ENCODE peak calls at places on chromosomes 2 and 18, in six cellular contexts. B is B cell, V is stomach, H is fibroblast of the aortic adventitia, U is coronary artery, Y is bronchial epithelial cell. D is an unnamed sample.

GRCh38 chr18:49524951-49525350 is 36.9 kb upstream of the LIPG start:
- DNase-seq in B (no peak), U (no peak), Y (no peak), H (no peak), V (no peak), D (no peak)

GRCh38 chr18:39701839-39702238 is 2136.2 kb upstream of the CELF4 start:
- DNase-seq in H (no peak), V (no peak), B (no peak), U (no peak), Y (peak), D (no peak)

GRCh38 chr2:149205143-149205542 is 125.2 kb upstream of the LYPD6 start:
- DNase-seq in Y (no peak), B (no peak), H (no peak), V (no peak), U (no peak), D (no peak)

GRCh38 chr2:110948027-110948687 is 172.6 kb upstream of the BCL2L11 start:
- DNase-seq in U (no peak), Y (no peak), H (peak), B (no peak), V (no peak), D (peak)

GRCh38 chr2:189347540-189347939 is 93.7 kb upstream of the WDR75 start:
- DNase-seq in Y (peak), V (no peak), U (no peak), H (peak), B (no peak), D (peak)

GRCh38 chr18:23324056-23324811 is 128.9 kb upstream of the RIOK3 start:
- DNase-seq in B (no peak), V (no peak), U (no peak), Y (no peak), H (no peak), D (no peak)

GRCh38 chr2:120251077-120251476 is 1.6 kb upstream of the RALB start:
- DNase-seq in V (no peak), Y (no peak), H (no peak), U (no peak), B (no peak), D (no peak)

GRCh38 chr2:13543550-13543949 is 826.8 kb downstream of the TRIB2 start:
- DNase-seq in V (no peak), B (no peak), H (no peak), Y (no peak), U (no peak), D (no peak)

GRCh38 chr2:95158891-95159619 is 593 bp downstream of the ZNF514 start:
- DNase-seq in V (peak), U (peak), B (peak), Y (no peak), H (peak), D (no peak)

GRCh38 chr18:12254137-12254819 is at the start of gene CIDEA:
- DNase-seq in V (no peak), U (no peak), Y (no peak), B (no peak), H (no peak), D (no peak)

GRCh38 chr2:199160677-199161465 is 296.9 kb downstream of the SATB2 start:
- DNase-seq in V (no peak), U (no peak), H (peak), B (no peak), Y (peak), D (no peak)

GRCh38 chr2:105627530-105627929 is 117.2 kb upstream of the NCK2 start:
- DNase-seq in Y (no peak), B (no peak), U (no peak), V (no peak), H (no peak), D (no peak)

GRCh38 chr2:30022444-30023071 is 101.2 kb upstream of the ALK start:
- DNase-seq in V (no peak), H (no peak), B (no peak), Y (no peak), U (no peak), D (no peak)

GRCh38 chr2:224195954-224196571 is 157.0 kb upstream of the SERPINE2 start:
- DNase-seq in H (peak), U (no peak), Y (no peak), B (no peak), V (no peak), D (no peak)

GRCh38 chr2:200136655-200137054 is 169.8 kb upstream of the SPATS2L start:
- DNase-seq in Y (no peak), H (no peak), U (no peak), B (no peak), V (no peak), D (no peak)

GRCh38 chr2:63023444-63023843 is 27.2 kb upstream of the OTX1 start:
- DNase-seq in V (no peak), Y (peak), H (peak), B (no peak), U (no peak), D (no peak)

GRCh38 chr18:51621103-51621969 is 423.9 kb upstream of the MEX3C start:
- DNase-seq in U (no peak), V (peak), H (peak), Y (peak), B (no peak), D (peak)

GRCh38 chr2:154452906-154453493 is 245.5 kb upstream of the KCNJ3 start:
- DNase-seq in V (no peak), H (peak), Y (peak), U (no peak), B (no peak), D (peak)

GRCh38 chr2:198975779-198976178 is 482.0 kb downstream of the SATB2 start:
- DNase-seq in U (no peak), Y (no peak), B (no peak), H (no peak), V (no peak), D (no peak)

GRCh38 chr2:88198308-88198707 is 28.2 kb downstream of the THNSL2 start:
- DNase-seq in V (no peak), H (no peak), Y (no peak), B (no peak), U (no peak), D (no peak)

GRCh38 chr2:105895995-105896764 is 151.5 kb downstream of the NCK2 start:
- DNase-seq in U (peak), Y (no peak), B (no peak), V (no peak), H (no peak), D (no peak)

GRCh38 chr2:235506291-235506996 is 12.6 kb downstream of the AGAP1 start:
- DNase-seq in Y (no peak), U (no peak), B (no peak), V (no peak), H (peak), D (no peak)

GRCh38 chr2:232876978-232877441 is 6.9 kb downstream of the SNORC start:
- DNase-seq in B (no peak), Y (no peak), U (no peak), H (no peak), V (no peak), D (no peak)

GRCh38 chr18:46591821-46592391 is 65.1 kb downstream of the LOXHD1 start:
- DNase-seq in H (no peak), V (no peak), Y (no peak), B (no peak), U (no peak), D (no peak)

GRCh38 chr18:44638811-44639210 is 41.9 kb upstream of the SETBP1 start:
- DNase-seq in Y (peak), H (no peak), V (no peak), U (no peak), B (no peak), D (no peak)

GRCh38 chr2:20050104-20050711 is 1.2 kb downstream of the LAPTM4A start:
- DNase-seq in U (no peak), V (no peak), H (peak), B (peak), Y (peak), D (no peak)

GRCh38 chr2:224412064-224412921 is 10.4 kb upstream of the FAM124B start:
- DNase-seq in B (no peak), Y (peak), V (no peak), U (no peak), H (peak), D (no peak)

GRCh38 chr2:165794520-165794882 is 454 bp upstream of the GALNT3 start:
- DNase-seq in Y (peak), B (peak), U (no peak), H (peak), V (peak), D (no peak)

GRCh38 chr2:71592181-71592711 is 138.9 kb downstream of the DYSF start:
- DNase-seq in U (no peak), V (no peak), H (no peak), B (no peak), Y (no peak), D (no peak)

GRCh38 chr2:232336241-232336736 is 42.3 kb upstream of the ALPP start:
- DNase-seq in Y (no peak), B (no peak), U (no peak), H (no peak), V (peak), D (no peak)

DNA sequence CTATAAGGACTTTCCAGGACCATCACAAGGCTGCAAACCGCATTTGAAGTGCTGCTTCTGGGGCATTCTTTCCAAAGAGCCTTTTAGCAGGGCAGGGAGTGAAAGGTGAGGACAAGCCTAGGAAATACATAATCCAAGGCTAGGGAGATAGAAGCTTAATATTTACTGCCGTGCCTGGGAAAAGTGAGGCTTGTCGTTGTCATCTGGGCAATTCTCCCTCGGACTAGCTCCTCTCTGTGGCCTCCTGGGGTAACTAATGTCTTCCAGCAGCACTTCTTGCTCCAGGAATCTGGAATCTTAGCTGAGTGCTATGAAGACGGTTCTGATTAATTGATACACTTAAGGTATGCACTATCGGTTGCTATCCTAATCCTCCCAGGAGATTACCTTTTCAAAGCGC is 69.3 kb upstream of the ATL2 start:
- DNase-seq in U (no peak), B (no peak), V (no peak), Y (no peak), H (no peak), D (no peak)
- TF ChIP-seq CTCF in U (no peak), B (no peak), V (no peak), Y (no peak), H (peak), D (no peak)

GRCh38 chr2:139031722-139032121 is 251.5 kb upstream of the NXPH2 start:
- DNase-seq in V (no peak), B (no peak), U (no peak), Y (peak), H (peak), D (peak)
- TF ChIP-seq CTCF in V (no peak), B (no peak), U (no peak), Y (peak), H (no peak), D (peak)

GRCh38 chr2:135819211-135819610 is 17.8 kb downstream of the LCT start:
- DNase-seq in U (no peak), B (no peak), H (peak), Y (peak), V (no peak), D (no peak)
- TF ChIP-seq CTCF in U (no peak), B (no peak), H (peak), Y (peak), V (no peak), D (peak)

GRCh38 chr2:143128681-143129580 is at the start of gene ARHGAP15:
- DNase-seq in V (peak), Y (no peak), U (no peak), H (no peak), B (peak), D (no peak)
- TF ChIP-seq CTCF in V (no peak), Y (no peak), U (no peak), H (no peak), B (no peak), D (no peak)

DNA sequence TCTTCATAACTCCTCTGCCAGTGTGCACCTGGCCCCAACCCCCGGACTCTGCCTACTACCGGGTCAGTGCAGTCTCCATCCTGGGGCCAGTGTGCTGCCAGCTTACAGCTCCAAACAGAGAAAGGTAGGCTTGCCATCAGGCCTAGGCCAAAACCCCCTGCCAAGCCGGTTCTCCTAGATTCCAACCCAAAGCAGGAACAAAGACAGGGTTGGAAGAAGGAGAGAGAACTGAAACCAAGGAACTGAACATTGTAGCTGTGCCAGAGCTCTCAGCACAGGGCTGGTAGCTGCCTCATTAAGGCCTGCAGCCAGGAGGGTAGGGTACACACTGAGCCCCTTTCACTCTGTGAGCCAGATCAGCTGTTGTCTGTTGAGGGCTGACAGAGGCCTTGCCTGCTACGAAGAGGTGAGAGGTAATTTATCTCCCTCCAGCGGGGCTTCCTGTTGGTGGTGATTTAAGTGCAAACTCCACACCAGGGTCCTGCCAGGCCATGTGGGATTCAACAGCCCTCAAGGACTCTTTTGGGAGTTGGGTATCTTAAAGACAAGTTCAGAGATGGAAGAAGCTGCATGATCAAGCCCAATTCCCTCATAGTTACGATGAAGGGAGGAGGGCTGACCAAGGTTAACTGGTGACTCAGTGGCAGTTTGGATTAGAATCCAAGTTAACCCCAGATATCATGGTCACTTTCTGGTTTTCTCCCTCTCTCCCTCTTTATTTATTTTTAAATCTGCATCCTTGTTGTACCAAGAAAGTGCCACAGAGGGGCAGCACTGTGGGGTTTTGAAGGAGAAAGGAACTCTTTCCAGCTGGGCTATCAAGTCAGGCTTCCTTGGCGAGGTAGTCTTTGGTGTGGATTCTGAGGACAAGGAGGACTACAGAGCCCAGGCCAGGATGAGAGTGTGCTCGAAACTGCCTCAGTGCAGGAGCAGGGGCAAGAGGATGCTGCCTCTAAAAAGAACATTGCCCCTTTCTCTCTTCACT is 48.1 kb downstream of the CYRIA start:
- DNase-seq in V (peak), U (no peak), H (peak), Y (peak), B (no peak), D (peak)
- TF ChIP-seq CTCF in V (peak), U (no peak), H (peak), Y (peak), B (no peak), D (peak)

D was measured in LNCaP clone FGC.